ENCODE peak calls at places on chromosomes 6 and 20, in nine cellular contexts. E is left ventricle myocardium inferior, C is mammary epithelial cell, J is neural progenitor cell, Q is A549, L is left lung, B is Peyer's patch, I is GM23338, K is IMR-90. Y is an unnamed sample.

GRCh38 chr6:42049116-42049809 is 1.1 kb upstream of the TAF8 start:
- DNase-seq in E (no peak), C (no peak), J (no peak), Q (no peak), L (no peak), B (no peak), I (peak; percentile 15), K (no peak), Y (no peak)

GRCh38 chr6:6931047-6932025 is 176.4 kb upstream of the RREB1 start:
- DNase-seq in E (no peak), C (no peak), J (no peak), Q (no peak), L (no peak), B (no peak), I (no peak), K (no peak), Y (no peak)

GRCh38 chr6:115067690-115068447 is 725.0 kb upstream of the HS3ST5 start:
- DNase-seq in E (no peak), C (no peak), J (no peak), Q (no peak), L (no peak), B (no peak), I (no peak), K (no peak), Y (no peak)

GRCh38 chr6:152301806-152302568 is 335.2 kb downstream of the SYNE1 start:
- DNase-seq in E (peak; percentile 89), C (peak; percentile 86), J (peak; percentile 92), Q (peak; percentile 84), L (peak; percentile 88), B (peak; percentile 77), I (peak; percentile 89), K (peak; percentile 90), Y (peak; percentile 86)

GRCh38 chr6:27866370-27867050 is 45.7 kb downstream of the OR2B2 start:
- DNase-seq in E (no peak), C (peak; percentile 57), J (peak; percentile 60), Q (peak; percentile 23), L (no peak), B (peak; percentile 58), I (peak; percentile 71), K (peak; percentile 68), Y (no peak)

GRCh38 chr6:169034523-169035167 is 219.0 kb downstream of the THBS2 start:
- DNase-seq in E (no peak), C (no peak), J (no peak), Q (no peak), L (no peak), B (no peak), I (no peak), K (peak; percentile 10), Y (no peak)

GRCh38 chr6:134374486-134374885 is 56.6 kb upstream of the SGK1 start:
- DNase-seq in E (no peak), C (peak; percentile 70), J (no peak), Q (no peak), L (no peak), B (no peak), I (no peak), K (peak; percentile 62), Y (no peak)

GRCh38 chr6:168877821-168878282 is 375.8 kb downstream of the THBS2 start:
- DNase-seq in E (no peak), C (peak; percentile 47), J (no peak), Q (peak; percentile 13), L (no peak), B (no peak), I (no peak), K (no peak), Y (no peak)

GRCh38 chr6:153790048-153790447 is 249.0 kb upstream of the OPRM1 start:
- DNase-seq in E (no peak), C (peak; percentile 50), J (no peak), Q (peak; percentile 43), L (no peak), B (no peak), I (peak; percentile 34), K (peak; percentile 13), Y (no peak)

GRCh38 chr6:143055213-143055612 is 5.5 kb upstream of the AIG1 start:
- DNase-seq in E (no peak), C (no peak), J (no peak), Q (no peak), L (no peak), B (no peak), I (peak; percentile 22), K (no peak), Y (no peak)

GRCh38 chr6:13454286-13455221 is 32.8 kb downstream of the GFOD1 start:
- DNase-seq in E (peak; percentile 46), C (peak; percentile 25), J (no peak), Q (no peak), L (peak; percentile 67), B (no peak), I (no peak), K (peak; percentile 85), Y (peak; percentile 82)
- TF ChIP-seq CTCF in E (peak; percentile 40), C (no peak), J (no peak), Q (no peak), L (no peak), B (peak; percentile 26), I (no peak), K (no peak), Y (peak; percentile 32)

GRCh38 chr20:47765715-47766594 is 19.3 kb downstream of the SULF2 start:
- DNase-seq in E (no peak), C (no peak), J (peak; percentile 82), Q (peak; percentile 33), L (no peak), B (no peak), I (peak; percentile 73), K (no peak), Y (no peak)

GRCh38 chr20:47773381-47773786 is 11.9 kb downstream of the SULF2 start:
- DNase-seq in E (peak; percentile 52), C (no peak), J (no peak), Q (no peak), L (no peak), B (no peak), I (no peak), K (no peak), Y (no peak)

GRCh38 chr20:47764154-47764734 is 21.0 kb downstream of the SULF2 start:
- DNase-seq in E (no peak), C (no peak), J (no peak), Q (peak; percentile 52), L (no peak), B (no peak), I (no peak), K (no peak), Y (no peak)

GRCh38 chr20:47770931-47771330 is 14.3 kb downstream of the SULF2 start:
- DNase-seq in E (peak; percentile 24), C (no peak), J (peak; percentile 28), Q (no peak), L (peak; percentile 48), B (no peak), I (no peak), K (no peak), Y (no peak)

DNA sequence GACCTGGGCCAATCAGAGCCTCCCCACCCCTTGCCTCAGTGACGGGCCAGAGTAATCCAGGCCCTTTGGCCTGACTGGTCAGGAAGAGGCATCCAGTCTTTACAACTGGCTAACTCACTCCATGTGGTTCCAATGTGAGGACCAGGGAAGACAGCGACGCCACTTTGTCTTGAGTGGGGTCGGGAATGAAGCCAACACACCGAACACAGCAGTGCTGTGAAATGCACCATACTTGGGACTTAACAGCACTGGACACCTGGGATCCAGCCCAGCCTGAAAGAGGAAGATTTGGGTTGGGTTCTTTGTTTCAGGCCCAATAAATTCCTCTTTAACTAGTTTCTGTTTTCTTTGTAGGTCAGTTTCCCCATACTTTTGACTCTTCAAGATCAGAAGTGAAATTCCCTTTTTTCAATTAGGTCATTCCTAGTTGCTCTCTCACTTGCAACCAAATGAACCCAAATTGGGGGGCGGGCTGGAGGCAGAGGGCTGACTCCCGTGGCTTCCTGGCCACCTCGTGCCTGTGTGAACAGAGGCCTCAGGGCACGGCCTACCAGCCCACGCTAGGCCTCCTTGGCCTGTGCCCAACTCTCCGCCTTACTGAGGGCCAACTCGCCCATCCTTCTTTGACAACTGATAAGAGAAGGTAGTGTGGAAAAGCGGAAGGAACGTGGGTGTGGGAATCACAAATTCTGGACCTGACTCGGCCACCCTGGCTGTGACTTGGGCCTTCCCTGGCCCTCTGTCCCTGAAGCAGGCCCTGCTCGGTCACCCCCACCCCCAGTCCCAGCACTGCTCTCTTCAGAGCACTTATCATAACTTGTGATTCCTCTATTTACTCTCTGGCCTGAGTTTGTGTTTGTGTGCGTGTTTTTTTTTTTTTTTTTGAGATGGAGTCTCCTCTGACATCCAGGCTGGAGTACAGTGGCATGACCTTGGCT is 17.0 kb downstream of the SULF2 start:
- DNase-seq in E (peak; percentile 36), C (no peak), J (no peak), Q (no peak), L (peak; percentile 66), B (peak; percentile 58), I (no peak), K (no peak), Y (no peak)
- H3K27ac ChIP-seq in E (peak overlapping the region; percentile 47), C (no peak overlapping the region), J (no peak overlapping the region), Q (no peak overlapping the region), L (no peak overlapping the region), B (peak overlapping the region; percentile 17), I (no peak overlapping the region), K (no peak overlapping the region), Y (no peak overlapping the region)

GRCh38 chr6:132244744-132245143 is 156.5 kb downstream of the MOXD1 start:
- DNase-seq in E (no peak), C (no peak), J (no peak), Q (no peak), L (no peak), B (no peak), I (no peak), K (no peak), Y (no peak)

GRCh38 chr6:132246632-132247270 is 154.5 kb downstream of the MOXD1 start:
- DNase-seq in E (no peak), C (no peak), J (no peak), Q (no peak), L (no peak), B (no peak), I (no peak), K (no peak), Y (no peak)

GRCh38 chr6:132252113-132252512 is 149.2 kb downstream of the MOXD1 start:
- DNase-seq in E (no peak), C (peak; percentile 77), J (no peak), Q (no peak), L (no peak), B (no peak), I (peak; percentile 25), K (no peak), Y (no peak)

GRCh38 chr6:132251711-132252110 is 149.6 kb downstream of the MOXD1 start:
- DNase-seq in E (no peak), C (no peak), J (no peak), Q (no peak), L (no peak), B (no peak), I (no peak), K (no peak), Y (no peak)

GRCh38 chr6:132247381-132248159 is 153.7 kb downstream of the MOXD1 start:
- DNase-seq in E (no peak), C (no peak), J (no peak), Q (no peak), L (no peak), B (no peak), I (no peak), K (peak; percentile 78), Y (no peak)
- TF ChIP-seq CTCF in E (no peak), C (no peak), J (no peak), Q (no peak), L (no peak), B (no peak), I (no peak), K (no peak), Y (no peak)

DNA sequence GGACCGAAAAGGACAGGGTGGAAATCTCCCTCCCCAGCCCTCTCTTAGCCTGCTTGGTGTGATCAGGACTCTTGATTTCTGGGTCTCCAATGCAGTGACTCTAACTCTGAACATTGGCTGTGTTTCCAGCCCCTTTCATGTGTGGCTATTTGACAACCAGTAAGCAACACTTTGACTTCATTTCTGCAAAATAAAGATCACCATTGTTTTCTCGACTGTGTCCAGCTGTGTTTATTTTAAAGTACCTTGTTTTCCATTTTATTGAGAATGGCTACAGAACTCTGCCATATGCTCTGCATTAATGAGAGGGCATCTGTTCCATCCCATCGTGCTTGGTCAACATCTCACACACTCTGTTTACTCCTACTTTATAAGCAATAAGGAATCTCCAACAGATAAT is 60.9 kb upstream of the TAGAP start:
- DNase-seq in E (no peak), C (no peak), J (no peak), Q (no peak), L (no peak), B (no peak), I (no peak), K (no peak), Y (no peak)
- H3K27ac ChIP-seq in E (no peak overlapping the region), C (no peak overlapping the region), J (no peak overlapping the region), Q (no peak overlapping the region), L (no peak overlapping the region), B (no peak overlapping the region), I (no peak overlapping the region), K (no peak overlapping the region), Y (peak overlapping the region; percentile 79)

Y was measured in dorsolateral prefrontal cortex.